ENCODE peak calls at places on chromosomes 6 and 20, in seven cellular contexts. L, S, Q, Z, G, J and M are unnamed samples.

GRCh38 chr6:13311155-13311554 is 17.2 kb downstream of the TBC1D7 start:
- DNase-seq in S (no peak), G (no peak), L (no peak), Z (no peak), J (no peak), Q (no peak), M (no peak)

GRCh38 chr6:157682856-157683481 is 140.1 kb upstream of the SNX9 start:
- DNase-seq in L (no peak), G (no peak), Z (peak; percentile 25), Q (peak; percentile 65), S (no peak), J (no peak), M (peak; percentile 72)

GRCh38 chr20:59013959-59014608 is 5.1 kb upstream of the TUBB1 start:
- DNase-seq in Q (no peak), S (no peak), J (no peak), L (no peak), G (peak; percentile 25), Z (no peak), M (no peak)

GRCh38 chr6:26223677-26224546 is 136.7 kb downstream of the HFE start:
- DNase-seq in J (no peak), Q (peak; percentile 78), G (no peak), S (peak; percentile 64), Z (peak; percentile 81), L (peak; percentile 72), M (peak; percentile 91)

GRCh38 chr6:75611702-75612375 is 10.2 kb downstream of the SENP6 start:
- DNase-seq in L (no peak), G (no peak), Z (no peak), J (no peak), S (no peak), Q (no peak), M (no peak)

GRCh38 chr6:100269189-100269588 is 195.5 kb downstream of the SIM1 start:
- DNase-seq in S (no peak), Q (no peak), L (no peak), G (no peak), J (no peak), Z (no peak), M (no peak)

GRCh38 chr6:98840385-98840784 is 6.0 kb downstream of the POU3F2 start:
- DNase-seq in Z (no peak), Q (no peak), S (no peak), G (no peak), J (no peak), L (no peak), M (no peak)

GRCh38 chr6:168404560-168404959 is 36.4 kb upstream of the SMOC2 start:
- DNase-seq in G (no peak), S (no peak), J (no peak), L (no peak), Z (no peak), Q (no peak), M (no peak)

GRCh38 chr20:38125157-38126056 is 39.7 kb downstream of the TGM2 start:
- DNase-seq in G (peak; percentile 77), J (peak; percentile 41), S (peak; percentile 85), L (peak; percentile 78), Z (peak; percentile 61), Q (no peak), M (no peak)

GRCh38 chr6:48474136-48474535 is 363.1 kb upstream of the PTCHD4 start:
- DNase-seq in S (no peak), G (no peak), J (no peak), Q (no peak), L (no peak), Z (no peak), M (no peak)

GRCh38 chr6:48472535-48472934 is 361.5 kb upstream of the PTCHD4 start:
- DNase-seq in Q (no peak), L (no peak), Z (no peak), J (no peak), G (no peak), S (no peak), M (no peak)

GRCh38 chr6:48474764-48475674 is 364.0 kb upstream of the PTCHD4 start:
- DNase-seq in S (no peak), G (no peak), J (no peak), Z (no peak), Q (peak; percentile 14), L (no peak), M (no peak)

GRCh38 chr6:48472121-48472520 is 361.1 kb upstream of the PTCHD4 start:
- DNase-seq in L (no peak), S (no peak), Z (no peak), G (no peak), Q (no peak), J (no peak), M (peak; percentile 24)

DNA sequence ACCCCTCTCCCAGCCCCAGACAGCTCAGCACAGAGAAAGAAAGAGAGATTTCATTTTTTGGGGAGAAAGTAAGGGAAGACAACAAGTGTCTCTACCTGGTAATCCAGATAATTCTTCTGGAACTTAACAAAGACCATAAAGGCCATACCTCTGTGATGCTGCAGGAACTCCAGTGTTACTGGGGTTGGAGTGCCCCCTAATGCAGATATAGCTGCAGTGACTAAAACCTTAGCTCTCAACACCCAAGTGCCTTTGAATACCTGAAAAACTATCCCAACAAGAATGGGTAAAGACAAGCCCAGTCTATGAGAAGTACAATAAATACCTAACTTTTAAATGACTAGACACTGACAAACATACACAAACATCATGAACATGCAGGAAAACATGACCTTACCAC is 365.3 kb upstream of the PTCHD4 start:
- DNase-seq in S (no peak), G (no peak), Q (no peak), Z (no peak), J (no peak), L (no peak), M (no peak)
- TF ChIP-seq CTCF in S (no peak), G (no peak), Q (no peak), Z (no peak), J (no peak), L (no peak), M (peak; percentile 55)

DNA sequence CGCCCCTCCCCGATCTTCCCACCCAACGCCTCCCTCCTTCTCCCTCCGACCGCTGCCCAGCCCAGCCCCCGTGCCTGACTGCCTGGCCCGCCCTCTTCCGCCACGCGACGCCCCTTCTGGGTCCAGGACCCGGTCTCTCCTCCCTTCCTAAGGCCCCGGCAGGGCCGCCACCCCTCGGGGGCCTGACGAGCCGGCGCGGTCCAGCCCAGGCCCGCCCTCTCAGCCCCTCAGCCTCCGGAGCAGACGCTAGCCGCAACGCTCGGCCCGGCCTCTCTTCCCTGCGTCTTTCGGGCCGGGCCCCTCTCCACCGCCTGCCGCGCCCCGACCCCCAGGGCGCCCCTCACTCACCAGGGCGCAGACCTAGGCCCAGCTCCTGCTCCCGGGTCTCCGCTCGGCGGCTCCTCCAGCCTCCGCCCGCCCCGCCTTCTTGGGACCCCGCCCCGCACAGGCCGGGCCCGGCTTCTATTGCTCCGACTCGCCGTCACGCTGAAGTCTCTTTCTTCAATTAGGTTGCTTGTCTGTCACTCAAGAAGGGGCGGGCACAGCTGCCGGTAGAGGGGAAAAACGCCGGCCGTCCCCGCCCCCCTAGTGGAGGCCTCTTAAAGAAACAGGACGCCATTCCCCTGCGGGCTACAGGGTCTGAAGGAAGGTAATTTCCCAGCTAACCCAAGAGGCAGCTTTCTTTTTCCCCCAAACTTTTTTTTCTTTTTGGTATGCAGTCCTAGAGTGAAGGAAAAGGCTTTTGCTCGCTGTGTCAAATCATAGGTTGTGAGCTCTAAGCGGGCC is at the start of gene ELMO2:
- DNase-seq in G (peak; percentile 98), Z (peak; percentile 97), J (peak; percentile 98), L (peak; percentile 99), Q (peak; percentile 100), S (peak; percentile 96), M (peak; percentile 90)
- TF ChIP-seq CTCF in G (no peak), Z (peak; percentile 51), J (no peak), L (peak; percentile 17), Q (no peak), S (peak; percentile 11), M (peak; percentile 14)

GRCh38 chr6:145076110-145076841 is 659.0 kb downstream of the EPM2A start:
- DNase-seq in G (no peak), Q (no peak), J (no peak), L (no peak), Z (no peak), S (no peak), M (no peak)

GRCh38 chr6:145077382-145077781 is 657.9 kb downstream of the EPM2A start:
- DNase-seq in L (no peak), S (no peak), J (no peak), Q (no peak), G (no peak), Z (no peak), M (no peak)

GRCh38 chr6:145073811-145074210 is 661.5 kb downstream of the EPM2A start:
- DNase-seq in Q (no peak), L (no peak), G (no peak), S (no peak), Z (no peak), J (no peak), M (no peak)

GRCh38 chr6:145074805-145075204 is 660.5 kb downstream of the EPM2A start:
- DNase-seq in L (no peak), Z (no peak), S (no peak), J (no peak), Q (no peak), G (no peak), M (no peak)

DNA sequence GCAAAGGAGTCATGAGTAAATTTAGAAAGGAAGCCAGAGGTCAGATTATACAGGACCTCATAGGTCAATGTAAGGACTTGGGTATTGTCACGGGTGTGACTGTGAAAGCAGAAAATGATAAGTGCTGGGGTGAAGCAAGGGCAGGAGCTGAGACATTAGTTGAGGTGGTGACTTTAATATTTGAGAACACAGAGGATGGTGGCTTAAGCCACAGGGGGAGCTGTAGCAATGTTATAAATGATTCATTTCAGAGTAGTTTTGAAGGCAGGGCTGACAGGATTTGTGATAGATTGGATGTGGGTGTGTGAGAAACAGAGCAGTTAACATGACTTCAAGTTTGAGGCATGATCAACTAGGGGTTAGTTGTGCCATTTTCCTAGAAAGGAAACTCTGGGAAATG is 659.9 kb downstream of the EPM2A start:
- DNase-seq in L (no peak), J (no peak), Z (no peak), G (no peak), Q (no peak), S (no peak), M (no peak)
- TF ChIP-seq CTCF in L (no peak), J (no peak), Z (no peak), G (no peak), Q (no peak), S (no peak), M (peak; percentile 11)

GRCh38 chr20:17794400-17794799 is 94.6 kb downstream of the BANF2 start:
- DNase-seq in G (no peak), J (no peak), S (no peak), Z (no peak), L (no peak), Q (no peak), M (no peak)
- TF ChIP-seq CTCF in G (no peak), J (no peak), S (no peak), Z (no peak), L (no peak), Q (no peak), M (no peak)

GRCh38 chr6:143673638-143674037 is 4.1 kb upstream of the PHACTR2 start:
- DNase-seq in Q (peak; percentile 90), G (no peak), L (no peak), Z (no peak), S (no peak), J (no peak), M (peak; percentile 96)
- TF ChIP-seq CTCF in Q (no peak), G (no peak), L (no peak), Z (no peak), S (no peak), J (no peak), M (no peak)